ENCODE peak calls at places on chromosomes 16 and 17, in nine cellular contexts. One of them, this sample, is unnamed.

GRCh38 chr16:11194913-11195312 is 61.1 kb downstream of the SOCS1 start:
- DNase-seq in mesendoderm: no peak
- DNase-seq in heart left ventricle: no peak
- DNase-seq in endothelial cell of umbilical vein: no peak
- DNase-seq in PC-3: no peak
- DNase-seq in mammary epithelial cell: no peak
- DNase-seq in psoas muscle: no peak
- DNase-seq in fibroblast of mammary gland: no peak
- DNase-seq in ovary: no peak
- DNase-seq in this sample: no peak

GRCh38 chr16:81453091-81453728 is 8.6 kb downstream of the CMIP start:
- DNase-seq in heart left ventricle: no peak
- DNase-seq in PC-3: no peak
- DNase-seq in psoas muscle: no peak
- DNase-seq in fibroblast of mammary gland: no peak
- DNase-seq in ovary: no peak
- DNase-seq in mammary epithelial cell: no peak
- DNase-seq in endothelial cell of umbilical vein: no peak
- DNase-seq in mesendoderm: no peak
- DNase-seq in this sample: no peak

GRCh38 chr16:70688266-70688742 is 2.5 kb upstream of the MTSS2 start:
- DNase-seq in fibroblast of mammary gland: peak; percentile 22
- DNase-seq in mammary epithelial cell: no peak
- DNase-seq in ovary: peak; percentile 85
- DNase-seq in psoas muscle: peak; percentile 89
- DNase-seq in PC-3: no peak
- DNase-seq in mesendoderm: no peak
- DNase-seq in endothelial cell of umbilical vein: peak; percentile 88
- DNase-seq in heart left ventricle: no peak
- DNase-seq in this sample: peak; percentile 86

GRCh38 chr16:85446846-85447656 is 166.1 kb upstream of the GSE1 start:
- DNase-seq in ovary: no peak
- DNase-seq in psoas muscle: peak; percentile 81
- DNase-seq in mammary epithelial cell: no peak
- DNase-seq in PC-3: no peak
- DNase-seq in endothelial cell of umbilical vein: no peak
- DNase-seq in mesendoderm: no peak
- DNase-seq in heart left ventricle: no peak
- DNase-seq in fibroblast of mammary gland: no peak
- DNase-seq in this sample: no peak

GRCh38 chr16:87784812-87785211 is 19.0 kb upstream of the KLHDC4 start:
- DNase-seq in endothelial cell of umbilical vein: no peak
- DNase-seq in PC-3: no peak
- DNase-seq in mammary epithelial cell: no peak
- DNase-seq in mesendoderm: peak; percentile 79
- DNase-seq in heart left ventricle: no peak
- DNase-seq in psoas muscle: no peak
- DNase-seq in fibroblast of mammary gland: no peak
- DNase-seq in ovary: no peak
- DNase-seq in this sample: no peak

GRCh38 chr17:59815965-59816364 is 76.8 kb downstream of the TUBD1 start:
- DNase-seq in ovary: no peak
- DNase-seq in mesendoderm: no peak
- DNase-seq in psoas muscle: no peak
- DNase-seq in fibroblast of mammary gland: peak; percentile 66
- DNase-seq in PC-3: no peak
- DNase-seq in mammary epithelial cell: no peak
- DNase-seq in heart left ventricle: no peak
- DNase-seq in endothelial cell of umbilical vein: no peak
- DNase-seq in this sample: peak; percentile 85

GRCh38 chr17:8041249-8041928 is 2.5 kb downstream of the ALOX15B start:
- DNase-seq in fibroblast of mammary gland: peak; percentile 95
- DNase-seq in endothelial cell of umbilical vein: peak; percentile 66
- DNase-seq in PC-3: peak; percentile 72
- DNase-seq in mammary epithelial cell: peak; percentile 84
- DNase-seq in mesendoderm: peak; percentile 65
- DNase-seq in ovary: no peak
- DNase-seq in psoas muscle: no peak
- DNase-seq in heart left ventricle: no peak
- DNase-seq in this sample: peak; percentile 91

GRCh38 chr17:78889525-78889924 is 13.5 kb downstream of the CEP295NL start:
- DNase-seq in mammary epithelial cell: no peak
- DNase-seq in psoas muscle: no peak
- DNase-seq in endothelial cell of umbilical vein: no peak
- DNase-seq in PC-3: no peak
- DNase-seq in ovary: no peak
- DNase-seq in mesendoderm: no peak
- DNase-seq in heart left ventricle: no peak
- DNase-seq in fibroblast of mammary gland: no peak
- DNase-seq in this sample: no peak

GRCh38 chr16:83779881-83780280 is 27.9 kb upstream of the HSBP1 start:
- DNase-seq in ovary: no peak
- DNase-seq in psoas muscle: no peak
- DNase-seq in mammary epithelial cell: no peak
- DNase-seq in mesendoderm: no peak
- DNase-seq in fibroblast of mammary gland: peak; percentile 26
- DNase-seq in PC-3: peak; percentile 25
- DNase-seq in heart left ventricle: no peak
- DNase-seq in endothelial cell of umbilical vein: peak; percentile 84
- DNase-seq in this sample: peak; percentile 40

GRCh38 chr17:78708510-78708973 is 73.5 kb downstream of the CYTH1 start:
- DNase-seq in heart left ventricle: peak; percentile 74
- DNase-seq in endothelial cell of umbilical vein: peak; percentile 72
- DNase-seq in mesendoderm: peak; percentile 75
- DNase-seq in psoas muscle: peak; percentile 83
- DNase-seq in fibroblast of mammary gland: peak; percentile 75
- DNase-seq in mammary epithelial cell: peak; percentile 62
- DNase-seq in ovary: peak; percentile 36
- DNase-seq in PC-3: peak; percentile 90
- DNase-seq in this sample: peak; percentile 79

DNA sequence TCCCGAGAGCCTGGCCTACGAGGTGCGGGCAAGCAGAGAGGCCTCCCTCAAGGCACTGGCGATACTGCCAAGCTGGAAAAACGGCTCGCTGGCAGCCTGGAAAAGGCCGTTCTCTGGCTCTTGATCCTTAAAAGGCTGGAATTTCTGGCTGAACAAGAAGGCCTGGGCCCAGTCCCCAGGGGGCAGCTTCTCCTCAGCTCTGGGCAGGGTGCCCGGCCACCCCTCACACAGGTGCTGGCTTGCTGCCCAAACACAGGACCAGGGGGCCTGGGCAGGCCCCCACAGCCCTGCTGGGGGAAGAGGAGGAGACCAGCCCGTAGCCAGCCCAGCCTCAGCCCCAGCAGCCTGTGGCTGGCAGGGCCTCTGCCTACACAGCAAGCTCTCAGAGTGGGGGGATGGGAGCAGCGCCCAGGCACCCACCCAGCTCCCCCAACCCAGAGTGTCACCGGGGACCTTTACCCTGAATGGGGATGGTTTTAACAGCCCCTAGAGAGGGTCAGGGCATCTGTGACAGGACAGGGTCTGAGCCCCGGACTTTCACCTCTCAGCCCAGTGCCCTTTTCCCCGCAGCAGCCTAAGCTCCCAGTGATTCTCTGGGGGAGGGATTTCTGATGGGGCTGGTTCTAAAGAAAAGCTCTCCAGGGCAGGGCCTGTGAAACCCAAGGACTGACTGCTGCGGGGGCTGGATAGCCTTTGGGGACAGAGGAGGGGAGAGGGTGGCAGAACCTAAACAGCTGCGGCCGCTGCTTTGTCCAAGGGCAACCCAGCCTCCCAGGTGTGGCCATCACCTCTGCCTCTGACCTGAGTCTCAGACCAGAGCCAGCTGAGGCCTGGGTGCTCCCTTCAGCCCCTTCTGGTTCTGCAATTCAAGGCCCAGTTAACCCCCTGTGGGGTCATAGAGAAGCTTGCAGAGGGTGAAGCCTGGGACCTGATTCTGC is 38.6 kb upstream of the TOB1 start:
- DNase-seq in endothelial cell of umbilical vein: no peak
- DNase-seq in fibroblast of mammary gland: peak; percentile 17
- DNase-seq in PC-3: peak; percentile 34
- DNase-seq in ovary: peak; percentile 62
- DNase-seq in mesendoderm: no peak
- DNase-seq in heart left ventricle: peak; percentile 45
- DNase-seq in mammary epithelial cell: no peak
- DNase-seq in psoas muscle: peak; percentile 68
- DNase-seq in this sample: no peak
- H3K4me3 ChIP-seq in endothelial cell of umbilical vein: no peak overlapping the region
- H3K4me3 ChIP-seq in fibroblast of mammary gland: no peak overlapping the region
- H3K4me3 ChIP-seq in PC-3: peak overlapping the region; percentile 8
- H3K4me3 ChIP-seq in ovary: no peak overlapping the region
- H3K4me3 ChIP-seq in mesendoderm: no peak overlapping the region
- H3K4me3 ChIP-seq in heart left ventricle: no peak overlapping the region
- H3K4me3 ChIP-seq in mammary epithelial cell: no peak overlapping the region
- H3K4me3 ChIP-seq in psoas muscle: peak overlapping the region; percentile 41
- H3K4me3 ChIP-seq in this sample: no peak overlapping the region

DNA sequence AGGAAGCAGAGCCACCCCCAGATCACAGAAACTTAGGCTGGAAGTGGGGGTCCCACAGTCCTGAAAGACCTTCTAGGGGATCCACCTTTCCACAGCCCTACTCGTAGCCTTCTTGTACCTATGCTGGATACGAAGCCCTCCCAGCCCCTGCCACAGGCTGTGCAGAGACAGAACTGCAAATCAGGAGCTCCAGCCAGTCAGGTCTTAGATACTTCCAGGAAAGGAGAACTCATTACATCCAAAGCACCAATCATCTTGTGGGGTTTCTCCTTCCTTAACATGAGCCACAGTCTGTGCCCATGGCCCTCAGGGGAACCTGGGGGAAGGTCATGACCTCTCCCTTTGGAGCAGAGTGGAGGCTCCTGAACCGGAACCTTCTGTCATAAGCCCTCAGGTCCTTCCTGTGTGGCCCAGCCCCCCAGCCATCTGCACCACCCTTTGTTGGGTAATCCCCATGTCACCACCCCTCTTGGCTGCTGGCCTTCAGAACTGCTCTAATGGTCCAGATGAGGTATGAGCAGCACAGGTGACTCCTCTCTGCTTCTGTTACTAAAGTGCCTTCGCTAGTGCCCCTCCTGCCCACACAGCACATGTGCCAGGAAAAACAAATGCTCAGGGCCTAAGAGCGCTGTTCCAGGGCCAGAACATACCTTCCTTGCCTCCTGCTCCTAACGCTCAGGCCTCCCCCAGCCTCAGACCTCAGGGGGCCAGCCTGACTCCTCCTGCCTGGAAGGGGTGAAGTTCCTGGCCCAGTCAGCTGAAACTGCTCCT is 14.6 kb downstream of the SRCIN1 start:
- DNase-seq in PC-3: peak; percentile 62
- DNase-seq in mesendoderm: peak; percentile 48
- DNase-seq in fibroblast of mammary gland: no peak
- DNase-seq in mammary epithelial cell: peak; percentile 39
- DNase-seq in ovary: no peak
- DNase-seq in psoas muscle: no peak
- DNase-seq in heart left ventricle: no peak
- DNase-seq in endothelial cell of umbilical vein: no peak
- DNase-seq in this sample: no peak
- H3K4me3 ChIP-seq in PC-3: no peak overlapping the region
- H3K4me3 ChIP-seq in mesendoderm: no peak overlapping the region
- H3K4me3 ChIP-seq in fibroblast of mammary gland: no peak overlapping the region
- H3K4me3 ChIP-seq in mammary epithelial cell: no peak overlapping the region
- H3K4me3 ChIP-seq in ovary: no peak overlapping the region
- H3K4me3 ChIP-seq in psoas muscle: no peak overlapping the region
- H3K4me3 ChIP-seq in heart left ventricle: no peak overlapping the region
- H3K4me3 ChIP-seq in endothelial cell of umbilical vein: no peak overlapping the region
- H3K4me3 ChIP-seq in this sample: no peak overlapping the region

DNA sequence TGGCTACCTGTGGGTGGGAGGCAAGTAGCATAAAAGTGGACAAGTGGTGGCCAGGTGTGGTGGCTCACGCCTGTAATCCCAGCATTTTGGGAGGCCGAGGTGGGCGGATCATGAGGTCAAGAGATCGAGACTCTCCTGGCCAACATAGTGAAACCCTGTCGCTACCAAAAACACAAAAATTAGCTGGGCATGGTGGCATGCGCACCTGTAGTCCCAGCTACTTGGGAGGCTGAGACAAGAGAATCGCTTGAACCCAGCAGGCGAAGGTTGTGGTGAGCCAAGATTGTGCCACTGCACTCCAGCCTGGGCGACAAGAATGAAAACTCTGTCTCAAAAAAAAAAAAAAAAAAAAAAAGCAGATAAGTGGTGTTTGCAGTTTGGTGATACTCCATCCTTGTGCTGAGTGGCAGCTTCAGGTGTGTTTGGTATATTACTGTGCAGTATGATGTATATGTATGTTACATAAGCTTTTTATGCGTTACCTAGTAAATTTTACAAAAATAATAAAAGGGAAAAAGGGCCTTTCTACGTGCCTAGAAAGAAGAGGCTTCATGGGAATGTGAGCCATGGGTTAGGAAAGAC is 856 bp downstream of the ICAM2 start:
- DNase-seq in ovary: no peak
- DNase-seq in heart left ventricle: no peak
- DNase-seq in mesendoderm: no peak
- DNase-seq in fibroblast of mammary gland: no peak
- DNase-seq in psoas muscle: no peak
- DNase-seq in PC-3: no peak
- DNase-seq in endothelial cell of umbilical vein: no peak
- DNase-seq in mammary epithelial cell: no peak
- DNase-seq in this sample: no peak
- H3K4me3 ChIP-seq in ovary: peak overlapping the region; percentile 22
- H3K4me3 ChIP-seq in heart left ventricle: peak overlapping the region; percentile 58
- H3K4me3 ChIP-seq in mesendoderm: no peak overlapping the region
- H3K4me3 ChIP-seq in fibroblast of mammary gland: no peak overlapping the region
- H3K4me3 ChIP-seq in psoas muscle: peak overlapping the region; percentile 68
- H3K4me3 ChIP-seq in PC-3: no peak overlapping the region
- H3K4me3 ChIP-seq in endothelial cell of umbilical vein: peak overlapping the region; percentile 54
- H3K4me3 ChIP-seq in mammary epithelial cell: no peak overlapping the region
- H3K4me3 ChIP-seq in this sample: no peak overlapping the region

GRCh38 chr17:76537288-76537577 is 276 bp downstream of the CYGB start:
- DNase-seq in psoas muscle: peak; percentile 79
- DNase-seq in endothelial cell of umbilical vein: no peak
- DNase-seq in PC-3: no peak
- DNase-seq in heart left ventricle: no peak
- DNase-seq in mesendoderm: peak; percentile 45
- DNase-seq in fibroblast of mammary gland: no peak
- DNase-seq in mammary epithelial cell: no peak
- DNase-seq in ovary: peak; percentile 42
- DNase-seq in this sample: peak; percentile 60
- H3K4me3 ChIP-seq in psoas muscle: peak overlapping the region; percentile 65
- H3K4me3 ChIP-seq in endothelial cell of umbilical vein: no peak overlapping the region
- H3K4me3 ChIP-seq in PC-3: no peak overlapping the region
- H3K4me3 ChIP-seq in heart left ventricle: peak overlapping the region; percentile 66
- H3K4me3 ChIP-seq in mesendoderm: peak overlapping the region; percentile 9
- H3K4me3 ChIP-seq in fibroblast of mammary gland: peak overlapping the region; percentile 42
- H3K4me3 ChIP-seq in mammary epithelial cell: peak overlapping the region; percentile 28
- H3K4me3 ChIP-seq in ovary: peak overlapping the region; percentile 34
- H3K4me3 ChIP-seq in this sample: peak overlapping the region; percentile 72

This sample was measured in fibroblast of villous mesenchyme.